ENCODE peak calls at places on chromosomes 11 and 22, in seven cellular contexts. D, E, L, C, O, A and R are unnamed samples.
A peak's percentile ranks its signal among the peaks of the same experiment; 100 is the strongest.

GRCh38 chr11:129815596-129816461 is at the start of gene TMEM45B:
- DNase-seq in E (no peak), C (no peak), A (no peak), O (no peak), D (peak; percentile 82), L (peak; percentile 33), R (peak; percentile 64)

GRCh38 chr11:43736502-43737193 is 56.1 kb downstream of the HSD17B12 start:
- DNase-seq in L (no peak), E (no peak), A (peak; percentile 87), C (no peak), D (no peak), O (no peak), R (no peak)

GRCh38 chr11:70095541-70096252 is 17.6 kb downstream of the ANO1 start:
- DNase-seq in E (no peak), C (no peak), L (no peak), O (no peak), D (no peak), A (peak; percentile 27), R (no peak)

GRCh38 chr11:118217575-118217974 is 7.2 kb downstream of the JAML start:
- DNase-seq in C (no peak), A (no peak), E (no peak), L (no peak), D (no peak), O (no peak), R (no peak)

GRCh38 chr11:9982127-9982795 is 311.8 kb downstream of the SBF2 start:
- DNase-seq in C (no peak), E (no peak), A (no peak), L (no peak), O (no peak), D (no peak), R (no peak)

GRCh38 chr11:118115048-118115447 is 28.3 kb upstream of the SMIM35 start:
- DNase-seq in L (no peak), A (no peak), C (no peak), D (no peak), E (no peak), O (no peak), R (no peak)

GRCh38 chr11:659532-660085 is 22.5 kb downstream of the DRD4 start:
- DNase-seq in D (no peak), C (no peak), O (no peak), A (no peak), L (no peak), E (no peak), R (no peak)

GRCh38 chr22:44003776-44004460 is 20.2 kb upstream of the PARVB start:
- DNase-seq in E (no peak), D (no peak), A (no peak), C (no peak), L (no peak), O (no peak), R (no peak)

GRCh38 chr11:3109921-3110706 is 52.9 kb upstream of the CARS1 start:
- DNase-seq in O (no peak), E (peak; percentile 78), C (peak; percentile 36), L (no peak), D (peak; percentile 45), A (no peak), R (no peak)

GRCh38 chr11:68840661-68841653 is 759 bp downstream of the CPT1A start:
- DNase-seq in L (no peak), A (peak; percentile 31), E (peak; percentile 79), D (peak; percentile 82), O (peak; percentile 68), C (peak; percentile 54), R (peak; percentile 62)

GRCh38 chr11:66143264-66143566 is 73.1 kb downstream of the PACS1 start:
- DNase-seq in E (no peak), A (no peak), L (no peak), D (no peak), O (no peak), C (no peak), R (no peak)

GRCh38 chr11:9858822-9859221 is 194.9 kb downstream of the SWAP70 start:
- DNase-seq in D (no peak), A (peak; percentile 50), C (no peak), E (no peak), O (no peak), L (no peak), R (no peak)

GRCh38 chr11:67083786-67084366 is 27.2 kb downstream of the RHOD start:
- DNase-seq in C (no peak), O (no peak), D (no peak), E (no peak), L (no peak), A (no peak), R (no peak)

GRCh38 chr11:10725114-10725906 is 25.7 kb upstream of the CTR9 start:
- DNase-seq in A (peak; percentile 86), C (no peak), E (no peak), D (no peak), L (no peak), O (no peak), R (no peak)

GRCh38 chr11:107928046-107928766 is at the start of gene RAB39A:
- DNase-seq in L (peak; percentile 40), D (peak; percentile 89), O (peak; percentile 95), E (peak; percentile 86), C (peak; percentile 28), A (peak; percentile 79), R (peak; percentile 90)

GRCh38 chr22:45505991-45506743 is 3.5 kb downstream of the FBLN1 start:
- DNase-seq in E (no peak), D (no peak), C (no peak), O (no peak), L (no peak), A (no peak), R (no peak)

GRCh38 chr11:71145368-71145767 is 107.0 kb downstream of the SHANK2 start:
- DNase-seq in O (no peak), D (no peak), A (no peak), C (no peak), E (no peak), L (no peak), R (no peak)

GRCh38 chr22:42714308-42714707 is 6.4 kb downstream of the A4GALT start:
- DNase-seq in O (no peak), D (no peak), L (no peak), A (no peak), E (no peak), C (no peak), R (no peak)

GRCh38 chr11:123197711-123198110 is 2.7 kb upstream of the CLMP start:
- DNase-seq in A (peak; percentile 97), E (no peak), D (no peak), C (no peak), L (no peak), O (no peak), R (no peak)

GRCh38 chr11:57343825-57344224 is 5.7 kb downstream of the P2RX3 start:
- DNase-seq in D (no peak), A (no peak), C (no peak), E (no peak), L (no peak), O (no peak), R (no peak)

GRCh38 chr11:13207665-13208594 is 69.7 kb upstream of the BMAL1 start:
- DNase-seq in L (peak; percentile 59), O (peak; percentile 42), C (peak; percentile 23), A (peak; percentile 84), E (no peak), D (peak; percentile 40), R (peak; percentile 55)

GRCh38 chr11:66581261-66581660 is 11.6 kb downstream of the CCDC87 start:
- DNase-seq in E (no peak), A (no peak), C (no peak), D (no peak), O (no peak), L (no peak), R (no peak)

DNA sequence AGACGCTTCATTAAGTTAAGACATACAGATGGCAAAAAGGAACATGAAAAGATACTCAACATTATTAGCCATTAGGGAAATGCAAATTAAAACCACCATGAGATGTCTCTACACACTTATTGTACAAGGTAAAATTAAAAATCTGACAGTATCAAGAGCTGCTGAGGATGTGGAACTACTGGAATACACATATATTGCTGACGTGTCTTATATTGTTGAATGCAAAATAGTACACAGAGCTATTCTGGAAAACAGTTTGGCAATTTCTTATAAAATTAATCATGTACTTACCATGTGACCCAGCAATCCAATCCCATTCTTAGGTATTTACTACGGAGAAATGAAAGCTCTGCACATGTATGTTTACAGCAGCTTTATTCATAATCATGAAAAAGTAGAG is 742.5 kb downstream of the TBC1D22A start:
- DNase-seq in D (no peak), L (no peak), A (no peak), E (no peak), C (no peak), O (no peak), R (no peak)
- H3K9me3 ChIP-seq in D (peaks cover 18% of the 10 kb centered on the region), L (no peaks in the 10 kb centered on the region), A (peaks cover 7% of the 10 kb centered on the region), E (no peaks in the 10 kb centered on the region), C (no peaks in the 10 kb centered on the region), O (no peaks in the 10 kb centered on the region), R (peaks cover 7% of the 10 kb centered on the region)

GRCh38 chr22:37331034-37331428 is 48.7 kb downstream of the CYTH4 start:
- DNase-seq in E (no peak), D (no peak), L (no peak), C (no peak), O (no peak), A (peak; percentile 79), R (no peak)
- H3K27ac ChIP-seq in E (no peak overlapping the region), D (no peak overlapping the region), L (no peak overlapping the region), C (no peak overlapping the region), O (no peak overlapping the region), A (no peak overlapping the region), R (no peak overlapping the region)

DNA sequence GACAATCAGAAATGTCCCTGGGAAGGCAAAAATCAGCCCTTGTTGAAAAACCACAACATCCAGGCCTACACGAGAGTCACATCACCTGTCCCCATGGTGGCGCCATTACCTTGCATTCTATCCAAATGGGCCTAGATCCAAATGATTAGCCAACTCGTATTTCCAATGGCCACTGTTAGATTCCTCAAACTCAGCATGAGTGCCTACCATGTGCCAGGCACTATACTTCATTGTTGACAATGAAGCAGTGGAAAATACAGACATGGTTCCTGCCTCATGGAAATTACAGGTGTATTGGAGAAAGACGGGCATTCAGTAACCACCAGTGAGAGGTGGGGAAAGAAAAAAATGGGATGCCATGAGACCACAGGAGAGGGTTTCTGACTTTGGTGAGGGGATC is 29.8 kb upstream of the CREB3L1 start:
- DNase-seq in C (no peak), D (peak; percentile 77), L (no peak), O (peak; percentile 52), E (no peak), A (peak; percentile 54), R (peak; percentile 73)
- H3K4me1 ChIP-seq in C (no peaks in the 10 kb centered on the region), D (peaks cover 35% of the 10 kb centered on the region), L (no peaks in the 10 kb centered on the region), O (peaks cover 4% of the 10 kb centered on the region), E (peaks cover 5% of the 10 kb centered on the region), A (peaks cover 23% of the 10 kb centered on the region), R (peaks cover 2% of the 10 kb centered on the region)

GRCh38 chr11:17369685-17370243 is 18.2 kb downstream of the NCR3LG1 start:
- DNase-seq in E (no peak), A (no peak), L (no peak), D (no peak), O (no peak), C (no peak), R (no peak)
- H3K9me3 ChIP-seq in E (peaks cover 39% of the 10 kb centered on the region), A (peaks cover 47% of the 10 kb centered on the region), L (peaks cover 4% of the 10 kb centered on the region), D (peaks cover 39% of the 10 kb centered on the region), O (peaks cover 9% of the 10 kb centered on the region), C (peaks cover 33% of the 10 kb centered on the region), R (peaks cover 47% of the 10 kb centered on the region)